ENCODE peak calls at places on chromosomes 7 and 10, in ten cellular contexts. M is heart left ventricle, D is endothelial cell, S is GM12865, V is astrocyte of the spinal cord, W is stomach, B is cardiac fibroblast, T is GM13976, H is colonic mucosa, Z is epithelial cell of esophagus. Q is an unnamed sample.

GRCh38 chr7:47452295-47452694 is 129.6 kb downstream of the TNS3 start:
- DNase-seq in D (no peak), B (no peak), Z (no peak), W (no peak), V (no peak), M (no peak), T (no peak), S (no peak), H (no peak), Q (no peak)

GRCh38 chr10:17307149-17307548 is 79.1 kb downstream of the VIM start:
- DNase-seq in Z (no peak), D (no peak), S (no peak), V (no peak), T (no peak), M (no peak), H (no peak), W (no peak), B (no peak), Q (no peak)

GRCh38 chr10:79202188-79203013 is 133.6 kb downstream of the ZMIZ1 start:
- DNase-seq in Z (peak), V (peak), D (peak), H (no peak), T (peak), M (peak), W (peak), S (peak), B (peak), Q (peak)

GRCh38 chr10:78516741-78517140 is 483.1 kb downstream of the RPS24 start:
- DNase-seq in T (no peak), H (peak), Z (no peak), D (no peak), M (no peak), V (no peak), B (no peak), S (no peak), W (no peak), Q (no peak)

GRCh38 chr10:9762966-9763656 is 1254.6 kb upstream of the CELF2 start:
- DNase-seq in H (no peak), W (no peak), D (no peak), M (no peak), Z (peak), B (peak), T (no peak), S (no peak), V (peak), Q (no peak)

GRCh38 chr7:125256446-125256845 is 326.8 kb upstream of the POT1 start:
- DNase-seq in V (no peak), Z (peak), D (no peak), B (no peak), W (no peak), M (no peak), H (no peak), S (no peak), T (no peak), Q (no peak)

GRCh38 chr7:45219130-45219529 is 61.5 kb downstream of the RAMP3 start:
- DNase-seq in B (no peak), H (no peak), M (no peak), W (no peak), Z (no peak), S (no peak), T (no peak), V (no peak), D (no peak), Q (no peak)

GRCh38 chr7:108324053-108325038 is 131.9 kb downstream of the NRCAM start:
- DNase-seq in Z (no peak), H (no peak), B (no peak), V (no peak), T (no peak), S (no peak), W (no peak), D (no peak), M (no peak), Q (no peak)

GRCh38 chr7:80288175-80289122 is 153.8 kb downstream of the GNAI1 start:
- DNase-seq in S (no peak), H (no peak), B (peak), Z (no peak), M (no peak), T (no peak), D (peak), W (no peak), V (peak), Q (peak)
- TF ChIP-seq CTCF in S (no peak), H (no peak), B (peak), Z (no peak), M (no peak), T (no peak), D (no peak), W (no peak), V (peak), Q (no peak)

GRCh38 chr10:11913184-11913641 is 90.1 kb downstream of the PROSER2 start:
- DNase-seq in S (no peak), W (no peak), T (no peak), V (no peak), Z (no peak), D (no peak), B (no peak), H (no peak), M (no peak), Q (no peak)
- TF ChIP-seq CTCF in S (no peak), W (no peak), T (no peak), V (no peak), Z (no peak), D (no peak), B (no peak), H (no peak), M (no peak), Q (no peak)

GRCh38 chr7:42980514-42980913 is 48.3 kb downstream of the MRPL32 start:
- DNase-seq in M (no peak), W (no peak), H (no peak), Z (no peak), D (no peak), B (no peak), T (no peak), V (no peak), S (no peak), Q (no peak)

GRCh38 chr7:42980084-42980483 is 47.9 kb downstream of the MRPL32 start:
- DNase-seq in T (no peak), D (no peak), H (no peak), W (no peak), M (no peak), V (no peak), Z (no peak), S (no peak), B (no peak), Q (no peak)

GRCh38 chr7:42984137-42984536 is 52.0 kb downstream of the MRPL32 start:
- DNase-seq in W (no peak), B (no peak), S (no peak), D (no peak), H (no peak), T (no peak), Z (no peak), M (no peak), V (no peak), Q (no peak)

GRCh38 chr7:42981595-42981994 is 49.4 kb downstream of the MRPL32 start:
- DNase-seq in D (no peak), W (no peak), B (no peak), M (no peak), H (no peak), V (no peak), Z (no peak), S (no peak), T (no peak), Q (no peak)

GRCh38 chr7:42982604-42983115 is 50.5 kb downstream of the MRPL32 start:
- DNase-seq in V (no peak), M (no peak), S (no peak), D (no peak), H (no peak), T (no peak), B (no peak), Z (peak), W (no peak), Q (no peak)
- TF ChIP-seq CTCF in V (no peak), M (no peak), S (no peak), D (no peak), H (no peak), T (no peak), B (no peak), Z (no peak), W (no peak), Q (no peak)

GRCh38 chr7:138458576-138459234 is 1.4 kb upstream of the TRIM24 start:
- DNase-seq in V (no peak), B (no peak), Z (no peak), S (no peak), H (no peak), W (no peak), T (no peak), M (no peak), D (no peak), Q (no peak)

GRCh38 chr7:138460176-138460648 is at the start of gene TRIM24:
- DNase-seq in D (no peak), T (no peak), S (no peak), B (no peak), M (peak), V (no peak), H (peak), Z (no peak), W (no peak), Q (no peak)

GRCh38 chr7:138465046-138465445 is 5.0 kb downstream of the TRIM24 start:
- DNase-seq in V (peak), D (no peak), S (no peak), Z (no peak), T (no peak), W (no peak), M (no peak), H (no peak), B (peak), Q (no peak)

GRCh38 chr7:138459300-138460175 is 521 bp upstream of the TRIM24 start:
- DNase-seq in S (peak), M (no peak), B (peak), W (peak), Z (peak), H (peak), V (peak), D (peak), T (peak), Q (peak)

GRCh38 chr7:138460649-138461607 is 869 bp downstream of the TRIM24 start:
- DNase-seq in S (peak), V (peak), M (peak), T (peak), Z (peak), W (peak), D (peak), H (peak), B (peak), Q (peak)
- TF ChIP-seq CTCF in S (no peak), V (no peak), M (no peak), T (no peak), Z (no peak), W (no peak), D (no peak), H (no peak), B (no peak), Q (no peak)

Q was measured in nephron progenitor cell.